ENCODE peak calls at places on chromosome 5, in five cellular contexts. I, G, V, T and Q are unnamed samples.

GRCh38 chr5:118006229-118006628 is 982.1 kb downstream of the DTWD2 start:
- DNase-seq in I (no peak), T (no peak), V (no peak), G (no peak), Q (no peak)

GRCh38 chr5:16628376-16628775 is 11.6 kb upstream of the RETREG1 start:
- DNase-seq in G (no peak), T (no peak), V (no peak), I (no peak), Q (no peak)

GRCh38 chr5:61205013-61205412 is 42.7 kb upstream of the SMIM15 start:
- DNase-seq in G (no peak), V (no peak), T (no peak), I (no peak), Q (no peak)

GRCh38 chr5:141182248-141182647 is at the start of gene PCDHB16:
- DNase-seq in V (no peak), I (no peak), G (no peak), T (peak; percentile 55), Q (no peak)

GRCh38 chr5:38640012-38640395 is 83.6 kb upstream of the LIFR start:
- DNase-seq in V (no peak), G (peak; percentile 67), T (no peak), I (no peak), Q (no peak)

GRCh38 chr5:61232490-61232889 is 70.2 kb upstream of the SMIM15 start:
- DNase-seq in V (no peak), T (no peak), I (no peak), G (no peak), Q (no peak)

GRCh38 chr5:133753856-133754255 is 141.5 kb upstream of the FSTL4 start:
- DNase-seq in T (no peak), I (no peak), V (no peak), G (no peak), Q (peak; percentile 85)

GRCh38 chr5:56530031-56530430 is 285.3 kb upstream of the MAP3K1 start:
- DNase-seq in V (no peak), I (no peak), G (no peak), T (no peak), Q (no peak)

GRCh38 chr5:78803386-78803785 is 154.8 kb upstream of the LHFPL2 start:
- DNase-seq in T (no peak), G (no peak), V (no peak), I (no peak), Q (no peak)

GRCh38 chr5:55857247-55857640 is 6.1 kb downstream of the IL31RA start:
- DNase-seq in G (no peak), V (no peak), T (no peak), I (no peak), Q (no peak)

GRCh38 chr5:98905857-98906688 is 22.7 kb downstream of the CHD1 start:
- DNase-seq in V (no peak), T (no peak), I (no peak), G (peak; percentile 25), Q (peak; percentile 27)